ENCODE peak calls at places on chromosomes 12 and 14, in four cellular contexts. M is left ventricle myocardium inferior, K is heart left ventricle, E is stromal cell of bone marrow. N is an unnamed sample.

GRCh38 chr12:69000069-69000468 is 67.1 kb upstream of the CPM start:
- DNase-seq in M (no peak), K (no peak), E (no peak), N (no peak)

GRCh38 chr12:2925322-2925995 is 33.7 kb upstream of the TEAD4 start:
- DNase-seq in M (no peak), K (no peak), E (peak; percentile 14), N (no peak)

GRCh38 chr12:82688035-82688501 is 1.4 kb downstream of the TMTC2 start:
- DNase-seq in M (no peak), K (no peak), E (no peak), N (peak; percentile 13)

GRCh38 chr12:108618079-108618952 is 15.4 kb downstream of the SELPLG start:
- DNase-seq in M (peak; percentile 79), K (peak; percentile 82), E (peak; percentile 76), N (peak; percentile 55)

GRCh38 chr14:47040490-47040889 is 388.9 kb upstream of the RPL10L start:
- DNase-seq in M (no peak), K (no peak), E (no peak), N (no peak)

GRCh38 chr12:41151789-41152188 is 36.3 kb upstream of the PDZRN4 start:
- DNase-seq in M (no peak), K (no peak), E (no peak), N (no peak)

GRCh38 chr14:35402323-35403084 is 2.0 kb downstream of the NFKBIA start:
- DNase-seq in M (no peak), K (no peak), E (no peak), N (no peak)

GRCh38 chr12:65673732-65674131 is 150.6 kb upstream of the HMGA2 start:
- DNase-seq in M (no peak), K (no peak), E (no peak), N (no peak)

GRCh38 chr14:81095539-81095938 is 125.2 kb downstream of the GTF2A1 start:
- DNase-seq in M (no peak), K (no peak), E (no peak), N (no peak)

GRCh38 chr12:65941388-65941787 is 117.1 kb downstream of the HMGA2 start:
- DNase-seq in M (no peak), K (no peak), E (peak; percentile 96), N (no peak)

GRCh38 chr12:74166096-74166495 is 371.5 kb upstream of the ATXN7L3B start:
- DNase-seq in M (no peak), K (no peak), E (no peak), N (no peak)

GRCh38 chr12:21502164-21502496 is 541 bp downstream of the GOLT1B start:
- DNase-seq in M (no peak), K (peak; percentile 28), E (no peak), N (no peak)

GRCh38 chr12:82673698-82674097 is 13.0 kb upstream of the TMTC2 start:
- DNase-seq in M (no peak), K (no peak), E (no peak), N (no peak)